ENCODE peak calls at places on chromosomes 3 and 15, in ten cellular contexts. One of them, this sample, is unnamed.

GRCh38 chr3:53016236-53016635 is 29.6 kb downstream of the SFMBT1 start:
- DNase-seq in fibroblast of lung: no peak
- DNase-seq in GM04504: no peak
- DNase-seq in neural progenitor cell: no peak
- DNase-seq in RWPE2: no peak
- DNase-seq in effector CD4-positive, alpha-beta T cell: no peak
- DNase-seq in stimulated activated CD8-positive, alpha-beta memory T cell treated with anti-CD3 and anti-CD28 coated beads, Interleukin-7, amount 100 ng/mL, for 24 hours: no peak
- DNase-seq in EL: peak; percentile 46
- DNase-seq in kidney: no peak
- DNase-seq in H54: no peak
- DNase-seq in this sample: no peak

GRCh38 chr3:963755-964154 is 129.1 kb upstream of the CNTN6 start:
- DNase-seq in effector CD4-positive, alpha-beta T cell: no peak
- DNase-seq in fibroblast of lung: no peak
- DNase-seq in kidney: no peak
- DNase-seq in EL: no peak
- DNase-seq in stimulated activated CD8-positive, alpha-beta memory T cell treated with anti-CD3 and anti-CD28 coated beads, Interleukin-7, amount 100 ng/mL, for 24 hours: no peak
- DNase-seq in RWPE2: no peak
- DNase-seq in GM04504: no peak
- DNase-seq in neural progenitor cell: no peak
- DNase-seq in H54: no peak
- DNase-seq in this sample: no peak

GRCh38 chr3:123652346-123652984 is 67.6 kb upstream of the HACD2 start:
- DNase-seq in RWPE2: no peak
- DNase-seq in stimulated activated CD8-positive, alpha-beta memory T cell treated with anti-CD3 and anti-CD28 coated beads, Interleukin-7, amount 100 ng/mL, for 24 hours: no peak
- DNase-seq in fibroblast of lung: peak; percentile 75
- DNase-seq in EL: peak; percentile 67
- DNase-seq in H54: peak; percentile 81
- DNase-seq in neural progenitor cell: peak; percentile 87
- DNase-seq in effector CD4-positive, alpha-beta T cell: no peak
- DNase-seq in GM04504: peak; percentile 52
- DNase-seq in kidney: peak; percentile 91
- DNase-seq in this sample: peak; percentile 82

GRCh38 chr3:50126287-50127211 is 28.6 kb upstream of the SEMA3F start:
- DNase-seq in effector CD4-positive, alpha-beta T cell: no peak
- DNase-seq in stimulated activated CD8-positive, alpha-beta memory T cell treated with anti-CD3 and anti-CD28 coated beads, Interleukin-7, amount 100 ng/mL, for 24 hours: no peak
- DNase-seq in EL: peak; percentile 76
- DNase-seq in RWPE2: no peak
- DNase-seq in neural progenitor cell: peak; percentile 48
- DNase-seq in kidney: peak; percentile 72
- DNase-seq in fibroblast of lung: peak; percentile 46
- DNase-seq in GM04504: no peak
- DNase-seq in H54: peak; percentile 92
- DNase-seq in this sample: peak; percentile 70

GRCh38 chr3:37256447-37256846 is 82.1 kb upstream of the LRRFIP2 start:
- DNase-seq in kidney: no peak
- DNase-seq in neural progenitor cell: peak; percentile 16
- DNase-seq in RWPE2: no peak
- DNase-seq in H54: no peak
- DNase-seq in effector CD4-positive, alpha-beta T cell: no peak
- DNase-seq in EL: peak; percentile 25
- DNase-seq in fibroblast of lung: no peak
- DNase-seq in GM04504: no peak
- DNase-seq in stimulated activated CD8-positive, alpha-beta memory T cell treated with anti-CD3 and anti-CD28 coated beads, Interleukin-7, amount 100 ng/mL, for 24 hours: no peak
- DNase-seq in this sample: no peak

GRCh38 chr3:119343719-119344118 is 49.5 kb downstream of the ARHGAP31 start:
- DNase-seq in effector CD4-positive, alpha-beta T cell: no peak
- DNase-seq in GM04504: no peak
- DNase-seq in RWPE2: no peak
- DNase-seq in neural progenitor cell: no peak
- DNase-seq in fibroblast of lung: no peak
- DNase-seq in stimulated activated CD8-positive, alpha-beta memory T cell treated with anti-CD3 and anti-CD28 coated beads, Interleukin-7, amount 100 ng/mL, for 24 hours: no peak
- DNase-seq in EL: no peak
- DNase-seq in kidney: no peak
- DNase-seq in H54: no peak
- DNase-seq in this sample: no peak

GRCh38 chr3:150472421-150472820 is 64.3 kb downstream of the TSC22D2 start:
- DNase-seq in RWPE2: no peak
- DNase-seq in effector CD4-positive, alpha-beta T cell: no peak
- DNase-seq in kidney: no peak
- DNase-seq in fibroblast of lung: no peak
- DNase-seq in H54: no peak
- DNase-seq in GM04504: no peak
- DNase-seq in stimulated activated CD8-positive, alpha-beta memory T cell treated with anti-CD3 and anti-CD28 coated beads, Interleukin-7, amount 100 ng/mL, for 24 hours: no peak
- DNase-seq in neural progenitor cell: no peak
- DNase-seq in EL: no peak
- DNase-seq in this sample: no peak

GRCh38 chr3:172982731-172983364 is 158.2 kb downstream of the SPATA16 start:
- DNase-seq in kidney: no peak
- DNase-seq in GM04504: no peak
- DNase-seq in neural progenitor cell: no peak
- DNase-seq in RWPE2: no peak
- DNase-seq in fibroblast of lung: peak; percentile 19
- DNase-seq in stimulated activated CD8-positive, alpha-beta memory T cell treated with anti-CD3 and anti-CD28 coated beads, Interleukin-7, amount 100 ng/mL, for 24 hours: no peak
- DNase-seq in H54: no peak
- DNase-seq in effector CD4-positive, alpha-beta T cell: no peak
- DNase-seq in EL: peak; percentile 7
- DNase-seq in this sample: peak; percentile 33

GRCh38 chr3:14439501-14440167 is 37.2 kb downstream of the SLC6A6 start:
- DNase-seq in stimulated activated CD8-positive, alpha-beta memory T cell treated with anti-CD3 and anti-CD28 coated beads, Interleukin-7, amount 100 ng/mL, for 24 hours: no peak
- DNase-seq in RWPE2: no peak
- DNase-seq in EL: peak; percentile 61
- DNase-seq in fibroblast of lung: peak; percentile 57
- DNase-seq in kidney: peak; percentile 91
- DNase-seq in GM04504: no peak
- DNase-seq in neural progenitor cell: no peak
- DNase-seq in effector CD4-positive, alpha-beta T cell: no peak
- DNase-seq in H54: peak; percentile 85
- DNase-seq in this sample: peak; percentile 71

GRCh38 chr15:40844543-40844981 is 714 bp downstream of the SPINT1 start:
- DNase-seq in effector CD4-positive, alpha-beta T cell: peak; percentile 10
- DNase-seq in fibroblast of lung: no peak
- DNase-seq in H54: no peak
- DNase-seq in kidney: peak; percentile 88
- DNase-seq in neural progenitor cell: peak; percentile 59
- DNase-seq in EL: peak; percentile 30
- DNase-seq in stimulated activated CD8-positive, alpha-beta memory T cell treated with anti-CD3 and anti-CD28 coated beads, Interleukin-7, amount 100 ng/mL, for 24 hours: peak; percentile 10
- DNase-seq in RWPE2: no peak
- DNase-seq in GM04504: no peak
- DNase-seq in this sample: no peak

GRCh38 chr3:12222765-12223485 is 64.2 kb upstream of the TIMP4 start:
- DNase-seq in H54: peak; percentile 23
- DNase-seq in fibroblast of lung: peak; percentile 87
- DNase-seq in stimulated activated CD8-positive, alpha-beta memory T cell treated with anti-CD3 and anti-CD28 coated beads, Interleukin-7, amount 100 ng/mL, for 24 hours: no peak
- DNase-seq in neural progenitor cell: no peak
- DNase-seq in RWPE2: no peak
- DNase-seq in kidney: no peak
- DNase-seq in EL: peak; percentile 70
- DNase-seq in effector CD4-positive, alpha-beta T cell: no peak
- DNase-seq in GM04504: peak; percentile 52
- DNase-seq in this sample: peak; percentile 75

GRCh38 chr3:58183891-58184290 is 26.9 kb downstream of the DNASE1L3 start:
- DNase-seq in effector CD4-positive, alpha-beta T cell: no peak
- DNase-seq in kidney: no peak
- DNase-seq in stimulated activated CD8-positive, alpha-beta memory T cell treated with anti-CD3 and anti-CD28 coated beads, Interleukin-7, amount 100 ng/mL, for 24 hours: no peak
- DNase-seq in neural progenitor cell: no peak
- DNase-seq in H54: no peak
- DNase-seq in RWPE2: no peak
- DNase-seq in fibroblast of lung: no peak
- DNase-seq in EL: no peak
- DNase-seq in GM04504: no peak
- DNase-seq in this sample: no peak

GRCh38 chr3:100759162-100759561 is 49.9 kb downstream of the TFG start:
- DNase-seq in neural progenitor cell: no peak
- DNase-seq in RWPE2: no peak
- DNase-seq in fibroblast of lung: no peak
- DNase-seq in EL: no peak
- DNase-seq in kidney: no peak
- DNase-seq in stimulated activated CD8-positive, alpha-beta memory T cell treated with anti-CD3 and anti-CD28 coated beads, Interleukin-7, amount 100 ng/mL, for 24 hours: no peak
- DNase-seq in GM04504: no peak
- DNase-seq in effector CD4-positive, alpha-beta T cell: no peak
- DNase-seq in H54: no peak
- DNase-seq in this sample: no peak

GRCh38 chr3:98884675-98885371 is 16.7 kb downstream of the DCBLD2 start:
- DNase-seq in kidney: no peak
- DNase-seq in stimulated activated CD8-positive, alpha-beta memory T cell treated with anti-CD3 and anti-CD28 coated beads, Interleukin-7, amount 100 ng/mL, for 24 hours: no peak
- DNase-seq in EL: peak; percentile 71
- DNase-seq in effector CD4-positive, alpha-beta T cell: no peak
- DNase-seq in RWPE2: no peak
- DNase-seq in H54: no peak
- DNase-seq in GM04504: no peak
- DNase-seq in neural progenitor cell: no peak
- DNase-seq in fibroblast of lung: no peak
- DNase-seq in this sample: peak; percentile 71

GRCh38 chr15:60793656-60794055 is 314.7 kb upstream of the ICE2 start:
- DNase-seq in stimulated activated CD8-positive, alpha-beta memory T cell treated with anti-CD3 and anti-CD28 coated beads, Interleukin-7, amount 100 ng/mL, for 24 hours: no peak
- DNase-seq in neural progenitor cell: peak; percentile 45
- DNase-seq in effector CD4-positive, alpha-beta T cell: no peak
- DNase-seq in kidney: no peak
- DNase-seq in RWPE2: no peak
- DNase-seq in fibroblast of lung: no peak
- DNase-seq in H54: no peak
- DNase-seq in EL: no peak
- DNase-seq in GM04504: no peak
- DNase-seq in this sample: no peak

GRCh38 chr3:193728429-193729087 is 135.6 kb downstream of the OPA1 start:
- DNase-seq in fibroblast of lung: no peak
- DNase-seq in effector CD4-positive, alpha-beta T cell: no peak
- DNase-seq in GM04504: no peak
- DNase-seq in EL: no peak
- DNase-seq in kidney: no peak
- DNase-seq in stimulated activated CD8-positive, alpha-beta memory T cell treated with anti-CD3 and anti-CD28 coated beads, Interleukin-7, amount 100 ng/mL, for 24 hours: no peak
- DNase-seq in H54: no peak
- DNase-seq in RWPE2: no peak
- DNase-seq in neural progenitor cell: no peak
- DNase-seq in this sample: no peak

GRCh38 chr3:124076231-124076630 is 84.3 kb upstream of the ROPN1 start:
- DNase-seq in RWPE2: no peak
- DNase-seq in H54: no peak
- DNase-seq in GM04504: peak; percentile 9
- DNase-seq in effector CD4-positive, alpha-beta T cell: no peak
- DNase-seq in fibroblast of lung: no peak
- DNase-seq in kidney: no peak
- DNase-seq in neural progenitor cell: no peak
- DNase-seq in stimulated activated CD8-positive, alpha-beta memory T cell treated with anti-CD3 and anti-CD28 coated beads, Interleukin-7, amount 100 ng/mL, for 24 hours: no peak
- DNase-seq in EL: no peak
- DNase-seq in this sample: no peak

GRCh38 chr3:68007621-68008226 is 353.3 kb upstream of the SUCLG2 start:
- DNase-seq in stimulated activated CD8-positive, alpha-beta memory T cell treated with anti-CD3 and anti-CD28 coated beads, Interleukin-7, amount 100 ng/mL, for 24 hours: no peak
- DNase-seq in H54: no peak
- DNase-seq in neural progenitor cell: peak; percentile 73
- DNase-seq in EL: no peak
- DNase-seq in kidney: peak; percentile 70
- DNase-seq in effector CD4-positive, alpha-beta T cell: no peak
- DNase-seq in GM04504: no peak
- DNase-seq in fibroblast of lung: no peak
- DNase-seq in RWPE2: no peak
- DNase-seq in this sample: no peak

GRCh38 chr15:63997715-63998442 is 48.4 kb downstream of the DAPK2 start:
- DNase-seq in RWPE2: no peak
- DNase-seq in H54: no peak
- DNase-seq in kidney: no peak
- DNase-seq in EL: peak; percentile 13
- DNase-seq in GM04504: no peak
- DNase-seq in fibroblast of lung: no peak
- DNase-seq in stimulated activated CD8-positive, alpha-beta memory T cell treated with anti-CD3 and anti-CD28 coated beads, Interleukin-7, amount 100 ng/mL, for 24 hours: no peak
- DNase-seq in neural progenitor cell: no peak
- DNase-seq in effector CD4-positive, alpha-beta T cell: no peak
- DNase-seq in this sample: no peak

GRCh38 chr3:119580148-119580760 is 962 bp downstream of the ADPRH start:
- DNase-seq in H54: no peak
- DNase-seq in fibroblast of lung: no peak
- DNase-seq in RWPE2: no peak
- DNase-seq in kidney: no peak
- DNase-seq in effector CD4-positive, alpha-beta T cell: no peak
- DNase-seq in EL: no peak
- DNase-seq in stimulated activated CD8-positive, alpha-beta memory T cell treated with anti-CD3 and anti-CD28 coated beads, Interleukin-7, amount 100 ng/mL, for 24 hours: no peak
- DNase-seq in neural progenitor cell: peak; percentile 74
- DNase-seq in GM04504: no peak
- DNase-seq in this sample: peak; percentile 25

GRCh38 chr3:180267202-180267843 is 230.6 kb upstream of the PEX5L start:
- DNase-seq in EL: peak; percentile 9
- DNase-seq in fibroblast of lung: no peak
- DNase-seq in H54: no peak
- DNase-seq in neural progenitor cell: no peak
- DNase-seq in kidney: no peak
- DNase-seq in RWPE2: no peak
- DNase-seq in effector CD4-positive, alpha-beta T cell: no peak
- DNase-seq in GM04504: no peak
- DNase-seq in stimulated activated CD8-positive, alpha-beta memory T cell treated with anti-CD3 and anti-CD28 coated beads, Interleukin-7, amount 100 ng/mL, for 24 hours: no peak
- DNase-seq in this sample: no peak

GRCh38 chr3:189212681-189213080 is 40.9 kb downstream of the TPRG1 start:
- DNase-seq in effector CD4-positive, alpha-beta T cell: no peak
- DNase-seq in stimulated activated CD8-positive, alpha-beta memory T cell treated with anti-CD3 and anti-CD28 coated beads, Interleukin-7, amount 100 ng/mL, for 24 hours: no peak
- DNase-seq in GM04504: no peak
- DNase-seq in neural progenitor cell: no peak
- DNase-seq in H54: no peak
- DNase-seq in RWPE2: no peak
- DNase-seq in fibroblast of lung: no peak
- DNase-seq in EL: no peak
- DNase-seq in kidney: no peak
- DNase-seq in this sample: no peak

GRCh38 chr15:74227968-74228722 is 8.0 kb upstream of the CCDC33 start:
- DNase-seq in H54: no peak
- DNase-seq in stimulated activated CD8-positive, alpha-beta memory T cell treated with anti-CD3 and anti-CD28 coated beads, Interleukin-7, amount 100 ng/mL, for 24 hours: no peak
- DNase-seq in GM04504: no peak
- DNase-seq in effector CD4-positive, alpha-beta T cell: no peak
- DNase-seq in neural progenitor cell: no peak
- DNase-seq in fibroblast of lung: peak; percentile 51
- DNase-seq in kidney: no peak
- DNase-seq in EL: no peak
- DNase-seq in RWPE2: no peak
- DNase-seq in this sample: peak; percentile 53

GRCh38 chr3:58588030-58588614 is 10.9 kb upstream of the FAM107A start:
- DNase-seq in effector CD4-positive, alpha-beta T cell: no peak
- DNase-seq in EL: peak; percentile 28
- DNase-seq in H54: peak; percentile 35
- DNase-seq in fibroblast of lung: peak; percentile 54
- DNase-seq in stimulated activated CD8-positive, alpha-beta memory T cell treated with anti-CD3 and anti-CD28 coated beads, Interleukin-7, amount 100 ng/mL, for 24 hours: no peak
- DNase-seq in kidney: no peak
- DNase-seq in RWPE2: no peak
- DNase-seq in neural progenitor cell: peak; percentile 82
- DNase-seq in GM04504: no peak
- DNase-seq in this sample: peak; percentile 61

GRCh38 chr15:38260077-38260476 is 7.4 kb downstream of the SPRED1 start:
- DNase-seq in effector CD4-positive, alpha-beta T cell: no peak
- DNase-seq in neural progenitor cell: peak; percentile 29
- DNase-seq in stimulated activated CD8-positive, alpha-beta memory T cell treated with anti-CD3 and anti-CD28 coated beads, Interleukin-7, amount 100 ng/mL, for 24 hours: no peak
- DNase-seq in RWPE2: no peak
- DNase-seq in kidney: no peak
- DNase-seq in EL: peak; percentile 69
- DNase-seq in GM04504: no peak
- DNase-seq in H54: no peak
- DNase-seq in fibroblast of lung: no peak
- DNase-seq in this sample: peak; percentile 50

GRCh38 chr3:126811530-126811929 is 107.5 kb downstream of the CHCHD6 start:
- DNase-seq in neural progenitor cell: no peak
- DNase-seq in stimulated activated CD8-positive, alpha-beta memory T cell treated with anti-CD3 and anti-CD28 coated beads, Interleukin-7, amount 100 ng/mL, for 24 hours: no peak
- DNase-seq in GM04504: peak; percentile 37
- DNase-seq in RWPE2: no peak
- DNase-seq in kidney: no peak
- DNase-seq in EL: peak; percentile 54
- DNase-seq in effector CD4-positive, alpha-beta T cell: no peak
- DNase-seq in fibroblast of lung: peak; percentile 20
- DNase-seq in H54: peak; percentile 28
- DNase-seq in this sample: peak; percentile 27